ENCODE peak calls at places on chromosome 10, in seven cellular contexts. H, L, D, U, Y, F and N are unnamed samples.

GRCh38 chr10:129193148-129193547 is 273.9 kb upstream of the MGMT start:
- DNase-seq in U (no peak), L (no peak), F (no peak), H (no peak), Y (no peak), D (no peak), N (no peak)

GRCh38 chr10:34491666-34492065 is 323.4 kb downstream of the PARD3 start:
- DNase-seq in U (no peak), F (no peak), D (no peak), L (no peak), H (no peak), Y (no peak), N (no peak)

GRCh38 chr10:126227762-126228134 is 160.5 kb downstream of the ADAM12 start:
- DNase-seq in H (no peak), Y (peak; percentile 68), F (no peak), D (no peak), L (no peak), U (no peak), N (no peak)

GRCh38 chr10:43819464-43820225 is 171.0 kb upstream of the ZNF32 start:
- DNase-seq in Y (no peak), H (no peak), L (no peak), D (no peak), U (no peak), F (no peak), N (peak; percentile 32)

GRCh38 chr10:130686680-130687300 is 550.6 kb downstream of the GLRX3 start:
- DNase-seq in F (no peak), H (peak; percentile 70), L (no peak), U (no peak), D (no peak), Y (no peak), N (peak; percentile 79)

GRCh38 chr10:20623561-20623960 is 273.6 kb downstream of the NEBL start:
- DNase-seq in H (no peak), L (no peak), F (no peak), Y (no peak), U (no peak), D (no peak), N (no peak)

GRCh38 chr10:18980084-18980629 is 68.4 kb upstream of the MALRD1 start:
- DNase-seq in U (no peak), Y (no peak), F (no peak), H (no peak), L (no peak), D (no peak), N (no peak)

GRCh38 chr10:45100429-45100828 is 99.7 kb downstream of the ZNF22 start:
- DNase-seq in U (no peak), H (no peak), L (no peak), D (no peak), Y (no peak), F (no peak), N (no peak)

GRCh38 chr10:110939419-110939818 is 20.0 kb downstream of the SHOC2 start:
- DNase-seq in Y (no peak), F (no peak), D (no peak), L (no peak), U (no peak), H (no peak), N (no peak)

GRCh38 chr10:71339796-71340589 is 20.9 kb downstream of the SLC29A3 start:
- DNase-seq in D (no peak), U (no peak), Y (no peak), H (no peak), F (no peak), L (no peak), N (no peak)

GRCh38 chr10:73590881-73591577 is at the start of gene USP54:
- DNase-seq in D (peak; percentile 93), F (no peak), H (peak; percentile 76), Y (peak; percentile 29), L (peak; percentile 24), U (no peak), N (peak; percentile 81)

GRCh38 chr10:83108565-83109333 is 1030.6 kb upstream of the GHITM start:
- DNase-seq in F (no peak), Y (no peak), H (no peak), U (no peak), D (no peak), L (no peak), N (no peak)

GRCh38 chr10:63713191-63714144 is 192.3 kb downstream of the REEP3 start:
- DNase-seq in F (peak; percentile 54), L (peak; percentile 100), D (peak; percentile 54), H (peak; percentile 76), Y (no peak), U (peak; percentile 89), N (peak; percentile 96)